ENCODE peak calls at places on chromosome 3, in four cellular contexts. Z is B cell, V is foreskin fibroblast, K is mucosa of descending colon. T is an unnamed sample.

GRCh38 chr3:53842436-53843194 is 3.6 kb downstream of the CHDH start:
- DNase-seq in Z (no peak), K (peak), V (peak), T (peak)

GRCh38 chr3:45320986-45321385 is 67.4 kb upstream of the LARS2 start:
- DNase-seq in V (no peak), Z (no peak), K (no peak), T (no peak)

GRCh38 chr3:46006646-46007045 is 11.0 kb upstream of the FYCO1 start:
- DNase-seq in V (peak), K (no peak), Z (no peak), T (no peak)

GRCh38 chr3:11661052-11661656 is 17.4 kb upstream of the VGLL4 start:
- DNase-seq in K (no peak), Z (no peak), V (no peak), T (no peak)

GRCh38 chr3:129577925-129578742 is 28.3 kb downstream of the PLXND1 start:
- DNase-seq in V (no peak), K (no peak), Z (peak), T (no peak)

GRCh38 chr3:73509812-73510211 is 114.9 kb downstream of the PDZRN3 start:
- DNase-seq in K (no peak), V (peak), Z (no peak), T (no peak)

GRCh38 chr3:15055019-15055557 is 10.0 kb downstream of the MRPS25 start:
- DNase-seq in V (no peak), Z (peak), K (peak), T (no peak)

GRCh38 chr3:126472277-126473006 is 3.2 kb downstream of the ZXDC start:
- DNase-seq in Z (no peak), K (peak), V (peak), T (peak)

GRCh38 chr3:31232049-31233040 is 300.4 kb upstream of the STT3B start:
- DNase-seq in K (no peak), V (no peak), Z (peak), T (peak)

GRCh38 chr3:58047806-58048205 is 39.6 kb downstream of the FLNB start:
- DNase-seq in Z (no peak), K (no peak), V (peak), T (no peak)

GRCh38 chr3:111668912-111669488 is 73.9 kb upstream of the ZBED2 start:
- DNase-seq in V (peak), Z (no peak), K (no peak), T (no peak)

GRCh38 chr3:187850256-187851010 is 105.2 kb upstream of the BCL6 start:
- DNase-seq in Z (no peak), V (no peak), K (peak), T (no peak)

GRCh38 chr3:138833908-138834358 is 795 bp downstream of the PIK3CB start:
- DNase-seq in V (peak), K (no peak), Z (peak), T (peak)

GRCh38 chr3:183377307-183377959 is 51.0 kb downstream of the MCF2L2 start:
- DNase-seq in V (no peak), K (no peak), Z (no peak), T (no peak)

GRCh38 chr3:193779933-193780332 is 186.9 kb downstream of the OPA1 start:
- DNase-seq in K (no peak), V (no peak), Z (no peak), T (no peak)

GRCh38 chr3:118714800-118715199 is 319.8 kb downstream of the IGSF11 start:
- DNase-seq in Z (no peak), K (no peak), V (no peak), T (no peak)

GRCh38 chr3:123876858-123877257 is 7.3 kb downstream of the MYLK start:
- DNase-seq in K (no peak), Z (no peak), V (no peak), T (no peak)

GRCh38 chr3:127964816-127965215 is 49.8 kb downstream of the KBTBD12 start:
- DNase-seq in K (no peak), Z (no peak), V (no peak), T (no peak)

GRCh38 chr3:160641675-160642330 is 35.2 kb upstream of the ARL14 start:
- DNase-seq in V (peak), Z (no peak), K (no peak), T (no peak)

GRCh38 chr3:171328419-171329082 is 131.7 kb downstream of the TNIK start:
- DNase-seq in K (peak), Z (no peak), V (no peak), T (peak)

GRCh38 chr3:157755254-157755653 is 252.0 kb upstream of the VEPH1 start:
- DNase-seq in K (no peak), Z (no peak), V (no peak), T (no peak)

GRCh38 chr3:196356556-196356955 is 18.4 kb upstream of the TM4SF19 start:
- DNase-seq in Z (no peak), V (no peak), K (no peak), T (no peak)

GRCh38 chr3:120816728-120817127 is 74.2 kb downstream of the GTF2E1 start:
- DNase-seq in K (no peak), Z (no peak), V (no peak), T (peak)

GRCh38 chr3:124529826-124530571 is 200.3 kb upstream of the UMPS start:
- DNase-seq in V (no peak), K (no peak), Z (no peak), T (no peak)

GRCh38 chr3:181458857-181459256 is 252.9 kb upstream of the SOX2 start:
- DNase-seq in V (no peak), Z (no peak), K (no peak), T (no peak)

GRCh38 chr3:84126160-84126559 is 832.6 kb upstream of the CADM2 start:
- DNase-seq in V (no peak), K (no peak), Z (no peak), T (no peak)

GRCh38 chr3:110568246-110568645 is 503.4 kb upstream of the NECTIN3 start:
- DNase-seq in K (no peak), V (peak), Z (no peak), T (no peak)

GRCh38 chr3:126836220-126836860 is 132.3 kb downstream of the CHCHD6 start:
- DNase-seq in Z (no peak), V (no peak), K (no peak), T (no peak)

GRCh38 chr3:156678216-156678615 is 3.8 kb downstream of the TIPARP start:
- DNase-seq in Z (no peak), V (no peak), K (no peak), T (no peak)